ENCODE peak calls at places on chromosomes 2 and 18, in five cellular contexts. One of them, this sample, is unnamed.

GRCh38 chr2:201279079-201279478 is 18.7 kb downstream of the CASP8 start:
- DNase-seq in endothelial cell of umbilical vein: peak
- DNase-seq in HEK293T: no peak
- DNase-seq in NCI-H2171 treated with DMSO at 0.1 percent for 48 hours: no peak
- DNase-seq in NCI-H1436: no peak
- DNase-seq in this sample: no peak

GRCh38 chr2:134117651-134118050 is 136.2 kb upstream of the MGAT5 start:
- DNase-seq in HEK293T: no peak
- DNase-seq in endothelial cell of umbilical vein: no peak
- DNase-seq in NCI-H1436: no peak
- DNase-seq in NCI-H2171 treated with DMSO at 0.1 percent for 48 hours: no peak
- DNase-seq in this sample: no peak

GRCh38 chr2:209391776-209392401 is 32.0 kb upstream of the MAP2 start:
- DNase-seq in HEK293T: no peak
- DNase-seq in NCI-H2171 treated with DMSO at 0.1 percent for 48 hours: no peak
- DNase-seq in NCI-H1436: no peak
- DNase-seq in endothelial cell of umbilical vein: no peak
- DNase-seq in this sample: no peak

GRCh38 chr2:62303818-62304217 is 107.9 kb downstream of the B3GNT2 start:
- DNase-seq in NCI-H1436: no peak
- DNase-seq in HEK293T: no peak
- DNase-seq in endothelial cell of umbilical vein: no peak
- DNase-seq in NCI-H2171 treated with DMSO at 0.1 percent for 48 hours: no peak
- DNase-seq in this sample: no peak

GRCh38 chr2:217890445-217890844 is 112.3 kb downstream of the TNS1 start:
- DNase-seq in HEK293T: no peak
- DNase-seq in NCI-H2171 treated with DMSO at 0.1 percent for 48 hours: no peak
- DNase-seq in endothelial cell of umbilical vein: peak
- DNase-seq in NCI-H1436: no peak
- DNase-seq in this sample: no peak

GRCh38 chr2:1730047-1730937 is 14.0 kb downstream of the PXDN start:
- DNase-seq in HEK293T: no peak
- DNase-seq in NCI-H2171 treated with DMSO at 0.1 percent for 48 hours: peak
- DNase-seq in endothelial cell of umbilical vein: peak
- DNase-seq in NCI-H1436: no peak
- DNase-seq in this sample: no peak

GRCh38 chr2:182615036-182615435 is 101.0 kb upstream of the DNAJC10 start:
- DNase-seq in NCI-H1436: no peak
- DNase-seq in endothelial cell of umbilical vein: no peak
- DNase-seq in NCI-H2171 treated with DMSO at 0.1 percent for 48 hours: no peak
- DNase-seq in HEK293T: no peak
- DNase-seq in this sample: no peak

GRCh38 chr2:231007159-231008045 is 11.5 kb downstream of the SPATA3 start:
- DNase-seq in HEK293T: no peak
- DNase-seq in NCI-H2171 treated with DMSO at 0.1 percent for 48 hours: no peak
- DNase-seq in NCI-H1436: no peak
- DNase-seq in endothelial cell of umbilical vein: no peak
- DNase-seq in this sample: no peak

GRCh38 chr2:55111570-55112228 is 61.4 kb upstream of the RTN4 start:
- DNase-seq in NCI-H2171 treated with DMSO at 0.1 percent for 48 hours: peak
- DNase-seq in endothelial cell of umbilical vein: peak
- DNase-seq in NCI-H1436: peak
- DNase-seq in HEK293T: peak
- DNase-seq in this sample: no peak

GRCh38 chr2:213065583-213066444 is 85.6 kb downstream of the IKZF2 start:
- DNase-seq in NCI-H2171 treated with DMSO at 0.1 percent for 48 hours: peak
- DNase-seq in NCI-H1436: peak
- DNase-seq in endothelial cell of umbilical vein: no peak
- DNase-seq in HEK293T: peak
- DNase-seq in this sample: no peak

GRCh38 chr18:42192251-42193248 is 237.5 kb downstream of the PIK3C3 start:
- DNase-seq in NCI-H2171 treated with DMSO at 0.1 percent for 48 hours: no peak
- DNase-seq in endothelial cell of umbilical vein: no peak
- DNase-seq in NCI-H1436: no peak
- DNase-seq in HEK293T: no peak
- DNase-seq in this sample: no peak

GRCh38 chr2:227872676-227873075 is 1.2 kb downstream of the DAW1 start:
- DNase-seq in endothelial cell of umbilical vein: no peak
- DNase-seq in NCI-H2171 treated with DMSO at 0.1 percent for 48 hours: no peak
- DNase-seq in NCI-H1436: no peak
- DNase-seq in HEK293T: no peak
- DNase-seq in this sample: no peak

GRCh38 chr2:10303174-10303633 is 500 bp downstream of the HPCAL1 start:
- DNase-seq in HEK293T: no peak
- DNase-seq in NCI-H2171 treated with DMSO at 0.1 percent for 48 hours: peak
- DNase-seq in endothelial cell of umbilical vein: no peak
- DNase-seq in NCI-H1436: no peak
- DNase-seq in this sample: no peak

GRCh38 chr18:11309172-11309571 is 159.8 kb upstream of the PIEZO2 start:
- DNase-seq in NCI-H1436: no peak
- DNase-seq in HEK293T: no peak
- DNase-seq in endothelial cell of umbilical vein: no peak
- DNase-seq in NCI-H2171 treated with DMSO at 0.1 percent for 48 hours: no peak
- DNase-seq in this sample: no peak

GRCh38 chr2:120710256-120710655 is 25.4 kb upstream of the GLI2 start:
- DNase-seq in HEK293T: no peak
- DNase-seq in endothelial cell of umbilical vein: no peak
- DNase-seq in NCI-H1436: no peak
- DNase-seq in NCI-H2171 treated with DMSO at 0.1 percent for 48 hours: no peak
- DNase-seq in this sample: no peak

GRCh38 chr2:66443183-66443976 is 8.5 kb downstream of the MEIS1 start:
- DNase-seq in NCI-H2171 treated with DMSO at 0.1 percent for 48 hours: no peak
- DNase-seq in endothelial cell of umbilical vein: no peak
- DNase-seq in NCI-H1436: no peak
- DNase-seq in HEK293T: no peak
- DNase-seq in this sample: no peak

GRCh38 chr2:206442854-206443734 is at the start of gene ADAM23:
- DNase-seq in NCI-H1436: peak
- DNase-seq in endothelial cell of umbilical vein: peak
- DNase-seq in NCI-H2171 treated with DMSO at 0.1 percent for 48 hours: peak
- DNase-seq in HEK293T: peak
- DNase-seq in this sample: peak

GRCh38 chr18:44973282-44973681 is 292.6 kb downstream of the SETBP1 start:
- DNase-seq in endothelial cell of umbilical vein: peak
- DNase-seq in HEK293T: no peak
- DNase-seq in NCI-H2171 treated with DMSO at 0.1 percent for 48 hours: no peak
- DNase-seq in NCI-H1436: no peak
- DNase-seq in this sample: no peak

GRCh38 chr18:31607384-31607783 is 15.7 kb downstream of the TTR start:
- DNase-seq in NCI-H1436: no peak
- DNase-seq in NCI-H2171 treated with DMSO at 0.1 percent for 48 hours: no peak
- DNase-seq in endothelial cell of umbilical vein: no peak
- DNase-seq in HEK293T: no peak
- DNase-seq in this sample: no peak

GRCh38 chr2:26737221-26737620 is 26.9 kb upstream of the SLC35F6 start:
- DNase-seq in NCI-H1436: no peak
- DNase-seq in HEK293T: no peak
- DNase-seq in endothelial cell of umbilical vein: no peak
- DNase-seq in NCI-H2171 treated with DMSO at 0.1 percent for 48 hours: no peak
- DNase-seq in this sample: no peak

GRCh38 chr2:112881217-112882000 is 29.6 kb upstream of the IL37 start:
- DNase-seq in NCI-H1436: no peak
- DNase-seq in NCI-H2171 treated with DMSO at 0.1 percent for 48 hours: peak
- DNase-seq in HEK293T: no peak
- DNase-seq in endothelial cell of umbilical vein: peak
- DNase-seq in this sample: no peak

GRCh38 chr2:113160248-113160647 is 13.5 kb upstream of the PSD4 start:
- DNase-seq in endothelial cell of umbilical vein: no peak
- DNase-seq in HEK293T: no peak
- DNase-seq in NCI-H1436: no peak
- DNase-seq in NCI-H2171 treated with DMSO at 0.1 percent for 48 hours: no peak
- DNase-seq in this sample: no peak

GRCh38 chr2:27191107-27191829 is 20.6 kb upstream of the ATRAID start:
- DNase-seq in endothelial cell of umbilical vein: peak
- DNase-seq in HEK293T: peak
- DNase-seq in NCI-H2171 treated with DMSO at 0.1 percent for 48 hours: peak
- DNase-seq in NCI-H1436: peak
- DNase-seq in this sample: peak

GRCh38 chr2:218387369-218388194 is 5.5 kb downstream of the SLC11A1 start:
- DNase-seq in NCI-H1436: peak
- DNase-seq in HEK293T: peak
- DNase-seq in endothelial cell of umbilical vein: peak
- DNase-seq in NCI-H2171 treated with DMSO at 0.1 percent for 48 hours: peak
- DNase-seq in this sample: no peak

GRCh38 chr18:59837586-59837985 is 62.2 kb upstream of the PMAIP1 start:
- DNase-seq in NCI-H1436: peak
- DNase-seq in NCI-H2171 treated with DMSO at 0.1 percent for 48 hours: peak
- DNase-seq in endothelial cell of umbilical vein: peak
- DNase-seq in HEK293T: peak
- DNase-seq in this sample: peak

GRCh38 chr2:5991305-5991968 is 299.3 kb downstream of the SOX11 start:
- DNase-seq in endothelial cell of umbilical vein: no peak
- DNase-seq in NCI-H2171 treated with DMSO at 0.1 percent for 48 hours: no peak
- DNase-seq in HEK293T: no peak
- DNase-seq in NCI-H1436: no peak
- DNase-seq in this sample: no peak

GRCh38 chr18:50707841-50708240 is 112.0 kb downstream of the MRO start:
- DNase-seq in NCI-H1436: peak
- DNase-seq in HEK293T: no peak
- DNase-seq in NCI-H2171 treated with DMSO at 0.1 percent for 48 hours: no peak
- DNase-seq in endothelial cell of umbilical vein: no peak
- DNase-seq in this sample: no peak

GRCh38 chr2:72915907-72916742 is 1.2 kb upstream of the EMX1 start:
- DNase-seq in endothelial cell of umbilical vein: no peak
- DNase-seq in HEK293T: peak
- DNase-seq in NCI-H1436: peak
- DNase-seq in NCI-H2171 treated with DMSO at 0.1 percent for 48 hours: peak
- DNase-seq in this sample: no peak

GRCh38 chr2:19623488-19623887 is 265.1 kb upstream of the OSR1 start:
- DNase-seq in NCI-H1436: no peak
- DNase-seq in endothelial cell of umbilical vein: peak
- DNase-seq in HEK293T: no peak
- DNase-seq in NCI-H2171 treated with DMSO at 0.1 percent for 48 hours: peak
- DNase-seq in this sample: no peak

GRCh38 chr2:72236445-72237067 is 88.9 kb upstream of the CYP26B1 start:
- DNase-seq in HEK293T: no peak
- DNase-seq in NCI-H2171 treated with DMSO at 0.1 percent for 48 hours: no peak
- DNase-seq in NCI-H1436: no peak
- DNase-seq in endothelial cell of umbilical vein: peak
- DNase-seq in this sample: no peak

GRCh38 chr2:16653799-16654198 is 11.8 kb downstream of the CYRIA start:
- DNase-seq in endothelial cell of umbilical vein: no peak
- DNase-seq in NCI-H1436: no peak
- DNase-seq in HEK293T: no peak
- DNase-seq in NCI-H2171 treated with DMSO at 0.1 percent for 48 hours: no peak
- DNase-seq in this sample: no peak

GRCh38 chr18:34697891-34698290 is 12.2 kb upstream of the DTNA start:
- DNase-seq in endothelial cell of umbilical vein: no peak
- DNase-seq in HEK293T: no peak
- DNase-seq in NCI-H1436: no peak
- DNase-seq in NCI-H2171 treated with DMSO at 0.1 percent for 48 hours: no peak
- DNase-seq in this sample: no peak

This sample was measured in activated T-helper 2 cell treated with anti-CD3 and anti-CD28 coated beads, Interferon-gamma antibody, Interleukin-2, Interleukin-4, amounts not matched to agents 10 μg/mL and 5 μg/mL and 100 μg/mL, durations not matched to agents 14 hours and 24 hours and 36 hours.